ENCODE peak calls at places on chromosomes 3 and 15, in four cellular contexts. V is stomach, Y is GM23338, X is HAP-1. I is an unnamed sample.

GRCh38 chr15:76342382-76343201 is 6.0 kb downstream of the ISL2 start:
- DNase-seq in V (no peak), Y (peak), X (no peak), I (no peak)

GRCh38 chr15:98939311-98940080 is 68.1 kb downstream of the PGPEP1L start:
- DNase-seq in V (no peak), Y (no peak), X (no peak), I (no peak)

GRCh38 chr3:127629462-127630403 is 748 bp downstream of the PODXL2 start:
- DNase-seq in V (no peak), Y (no peak), X (peak), I (no peak)

GRCh38 chr3:78707094-78707493 is 1060.7 kb downstream of the ROBO1 start:
- DNase-seq in V (no peak), Y (no peak), X (no peak), I (no peak)

GRCh38 chr3:157174265-157174615 is 14.3 kb upstream of the CCNL1 start:
- DNase-seq in V (no peak), Y (peak), X (no peak), I (no peak)

GRCh38 chr3:65347166-65347565 is 659.4 kb upstream of the ADAMTS9 start:
- DNase-seq in V (no peak), Y (no peak), X (no peak), I (no peak)

GRCh38 chr3:157436583-157437300 is at the start of gene PTX3:
- DNase-seq in V (no peak), Y (peak), X (no peak), I (peak)

GRCh38 chr3:195877136-195877715 is 31.1 kb downstream of the TNK2 start:
- DNase-seq in V (no peak), Y (no peak), X (no peak), I (no peak)

GRCh38 chr15:43285609-43286037 is 18.9 kb upstream of the TGM5 start:
- DNase-seq in V (peak), Y (peak), X (peak), I (peak)

GRCh38 chr15:40436116-40436891 is 4.4 kb upstream of the BAHD1 start:
- DNase-seq in V (no peak), Y (peak), X (no peak), I (no peak)

GRCh38 chr15:68572309-68572708 is 6.5 kb upstream of the CORO2B start:
- DNase-seq in V (no peak), Y (no peak), X (no peak), I (no peak)

GRCh38 chr15:58467722-58468436 is 36.1 kb downstream of the LIPC start:
- DNase-seq in V (peak), Y (no peak), X (no peak), I (no peak)

GRCh38 chr15:60781211-60781713 is 302.3 kb upstream of the ICE2 start:
- DNase-seq in V (no peak), Y (peak), X (no peak), I (no peak)

GRCh38 chr3:14423197-14423743 is 20.9 kb downstream of the SLC6A6 start:
- DNase-seq in V (peak), Y (no peak), X (no peak), I (no peak)

GRCh38 chr3:128133273-128133883 is 9.8 kb upstream of the RUVBL1 start:
- DNase-seq in V (no peak), Y (peak), X (peak), I (peak)

GRCh38 chr15:58453931-58454793 is 22.4 kb downstream of the LIPC start:
- DNase-seq in V (no peak), Y (no peak), X (no peak), I (no peak)

GRCh38 chr15:68635142-68635541 is 56.3 kb downstream of the CORO2B start:
- DNase-seq in V (no peak), Y (no peak), X (no peak), I (no peak)

GRCh38 chr3:158961911-158962310 is 160.1 kb downstream of the MFSD1 start:
- DNase-seq in V (no peak), Y (peak), X (no peak), I (no peak)

GRCh38 chr3:193743702-193744047 is 150.7 kb downstream of the OPA1 start:
- DNase-seq in V (no peak), Y (no peak), X (no peak), I (peak)

GRCh38 chr3:15659254-15659975 is 57.9 kb downstream of the BTD start:
- DNase-seq in V (no peak), Y (no peak), X (no peak), I (no peak)

GRCh38 chr3:134427400-134428111 is 53.3 kb upstream of the AMOTL2 start:
- DNase-seq in V (no peak), Y (no peak), X (no peak), I (peak)

GRCh38 chr3:189898559-189899153 is 222.0 kb downstream of the P3H2 start:
- DNase-seq in V (no peak), Y (no peak), X (no peak), I (no peak)

GRCh38 chr3:190073264-190073663 is 47.4 kb downstream of the P3H2 start:
- DNase-seq in V (no peak), Y (no peak), X (no peak), I (peak)

GRCh38 chr3:74447221-74447620 is 167.2 kb downstream of the CNTN3 start:
- DNase-seq in V (no peak), Y (no peak), X (no peak), I (no peak)

GRCh38 chr15:45251888-45252287 is at the start of gene SLC28A2:
- DNase-seq in V (no peak), Y (peak), X (no peak), I (no peak)

DNA sequence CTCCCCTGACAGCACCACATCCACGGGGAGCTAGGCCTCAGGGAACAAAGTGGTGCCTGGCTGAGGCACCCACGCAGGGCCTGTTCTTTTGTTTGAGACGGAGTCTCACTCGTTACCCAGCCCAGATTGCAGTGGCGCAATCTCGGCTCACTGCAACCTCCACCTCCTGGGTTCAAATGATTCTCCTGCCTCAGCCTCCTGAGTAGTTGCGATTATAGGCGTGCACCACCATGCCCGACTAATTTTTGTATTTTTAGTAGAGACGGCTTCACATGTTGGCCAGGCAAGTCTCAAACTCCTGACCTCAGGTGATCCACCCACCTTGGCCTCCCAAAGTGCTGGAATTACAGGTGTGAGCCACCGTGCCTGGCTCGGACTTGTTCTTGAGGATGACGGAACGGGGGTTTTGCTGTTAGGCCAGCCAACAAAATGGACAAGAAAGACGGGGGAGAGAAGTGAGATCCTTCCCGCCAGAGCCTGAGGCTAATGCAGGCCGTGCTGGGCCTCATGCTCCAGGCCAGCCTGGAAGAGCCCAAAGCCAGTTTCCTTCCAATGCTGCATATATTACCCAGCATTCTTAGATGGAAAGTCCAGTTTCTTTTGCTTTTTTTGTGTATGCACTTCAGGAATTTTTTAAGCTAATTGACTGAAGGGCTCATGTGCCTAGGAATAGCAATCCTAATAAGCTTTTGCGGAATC is 28.1 kb upstream of the FURIN start:
- DNase-seq in V (no peak), Y (no peak), X (no peak), I (no peak)
- H3K4me3 ChIP-seq in V (peak), Y (peak), X (peak), I (no peak)

DNA sequence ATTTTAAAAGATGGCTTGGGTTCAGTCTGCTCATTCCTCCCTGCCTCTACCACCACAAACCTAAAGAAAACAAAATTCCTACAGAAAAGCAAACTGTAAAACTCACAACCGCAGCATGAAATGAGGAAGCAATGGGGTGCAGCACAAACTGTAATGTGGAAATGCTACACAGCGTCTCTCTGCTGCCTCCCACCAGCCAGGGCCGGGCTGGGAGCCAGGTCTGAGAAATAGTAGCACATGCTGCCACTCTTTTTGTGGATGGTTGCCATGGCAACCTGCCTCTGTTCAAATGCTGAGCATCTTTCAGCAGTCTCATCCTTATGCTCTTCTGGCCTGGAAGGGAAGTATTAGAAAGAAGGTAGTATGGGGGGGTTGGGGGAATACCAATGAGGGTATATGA is 55.4 kb downstream of the EOMES start:
- DNase-seq in V (no peak), Y (peak), X (peak), I (peak)
- H3K4me3 ChIP-seq in V (no peak), Y (peak), X (no peak), I (no peak)

DNA sequence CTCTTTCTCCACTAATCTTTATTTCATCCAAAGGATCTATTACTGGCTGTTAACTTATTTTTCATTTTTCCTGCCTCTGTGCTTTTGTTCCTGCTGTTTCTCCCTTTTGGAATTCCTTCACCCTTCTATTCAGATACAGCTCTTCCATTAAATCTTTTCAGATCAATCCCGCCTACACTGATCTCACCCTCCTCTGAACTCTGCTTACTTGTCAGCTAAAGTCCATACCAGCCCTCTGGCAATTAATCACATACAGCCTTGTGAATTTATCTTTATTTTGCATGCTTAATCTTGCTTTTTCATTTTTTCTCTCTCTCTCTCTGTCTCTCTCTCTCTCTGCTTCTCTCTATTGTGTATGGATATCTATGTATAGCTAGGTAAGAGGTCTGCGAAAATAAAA is 100.8 kb upstream of the UMPS start:
- DNase-seq in V (no peak), Y (no peak), X (no peak), I (no peak)
- H3K4me3 ChIP-seq in V (no peak), Y (no peak), X (no peak), I (no peak)

GRCh38 chr3:123755508-123755907 is 128.6 kb downstream of the MYLK start:
- DNase-seq in V (no peak), Y (no peak), X (no peak), I (no peak)
- H3K4me3 ChIP-seq in V (no peak), Y (no peak), X (no peak), I (no peak)